ENCODE peak calls at places on chromosomes 6 and 20, in ten cellular contexts. N is bronchial epithelial cell, X is GM10248, J is epithelial cell of esophagus, P is AG04450, C is left lung, B is ovary, Y is fibroblast of lung, L is HFFc6, D is osteocyte. E is an unnamed sample.

GRCh38 chr6:161727063-161727462 is 453.2 kb upstream of the AGPAT4 start:
- DNase-seq in X (no peak), P (no peak), C (no peak), B (no peak), J (no peak), N (no peak), L (no peak), Y (no peak), D (no peak), E (no peak)

GRCh38 chr20:33489495-33490022 is 337 bp upstream of the CBFA2T2 start:
- DNase-seq in L (peak), C (peak), X (peak), Y (peak), P (peak), N (peak), D (peak), J (peak), B (peak), E (peak)

GRCh38 chr6:143325379-143326140 is 124.9 kb downstream of the ADAT2 start:
- DNase-seq in B (no peak), L (peak), D (no peak), P (no peak), X (no peak), N (peak), Y (peak), C (no peak), J (peak), E (no peak)

GRCh38 chr20:53827996-53828672 is 234.5 kb upstream of the ZNF217 start:
- DNase-seq in Y (peak), L (peak), N (peak), P (peak), D (no peak), B (no peak), J (peak), C (no peak), X (no peak), E (no peak)

GRCh38 chr6:188821-189655 is 103.2 kb upstream of the DUSP22 start:
- DNase-seq in D (peak), P (peak), B (peak), X (peak), L (peak), J (peak), Y (peak), C (peak), N (peak), E (peak)

GRCh38 chr6:106226676-106227075 is 98.9 kb downstream of the ATG5 start:
- DNase-seq in N (no peak), X (no peak), B (no peak), P (no peak), J (no peak), Y (no peak), D (no peak), C (no peak), L (no peak), E (no peak)

GRCh38 chr6:147852772-147853171 is 344.3 kb downstream of the SAMD5 start:
- DNase-seq in L (no peak), C (no peak), P (no peak), Y (peak), X (no peak), J (no peak), N (peak), D (no peak), B (no peak), E (no peak)

GRCh38 chr6:37426945-37427510 is 6.0 kb upstream of the CMTR1 start:
- DNase-seq in N (no peak), X (no peak), C (no peak), P (no peak), L (no peak), J (no peak), D (no peak), B (no peak), Y (no peak), E (no peak)

DNA sequence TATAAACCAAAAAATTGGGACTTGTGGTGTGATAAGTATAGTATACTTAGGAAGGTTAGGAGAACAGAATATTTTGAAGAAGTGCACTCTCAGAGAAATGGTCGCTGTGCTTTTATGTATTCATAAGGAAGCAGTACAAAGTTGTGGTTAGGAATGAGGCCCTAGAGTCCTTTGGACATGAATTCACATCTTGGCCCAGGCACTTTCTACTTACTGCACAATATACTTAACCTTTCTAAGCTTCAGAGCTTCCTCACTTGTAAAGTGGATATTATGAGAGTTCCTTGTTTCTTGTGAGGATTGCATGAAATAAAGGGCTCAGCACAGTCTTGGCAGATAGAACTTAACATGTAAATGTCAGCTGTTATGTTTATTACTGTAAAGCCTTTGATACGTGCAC is 21.0 kb upstream of the SERINC3 start:
- DNase-seq in L (no peak), B (no peak), X (no peak), N (no peak), P (no peak), J (no peak), Y (no peak), D (no peak), C (no peak), E (no peak)
- TF ChIP-seq CTCF in L (no peak), B (no peak), X (no peak), N (no peak), P (no peak), J (no peak), Y (no peak), D (no peak), C (no peak), E (no peak)

GRCh38 chr6:166412911-166413384 is 30.2 kb upstream of the MPC1 start:
- DNase-seq in P (no peak), B (no peak), Y (no peak), N (no peak), L (no peak), D (no peak), J (no peak), X (no peak), C (no peak), E (no peak)
- TF ChIP-seq CTCF in P (no peak), B (no peak), Y (no peak), N (no peak), L (no peak), D (no peak), J (no peak), X (no peak), C (no peak), E (no peak)

GRCh38 chr20:46709055-46709458 is 392 bp upstream of the SLC2A10 start:
- DNase-seq in X (no peak), N (peak), Y (no peak), P (no peak), J (peak), L (no peak), B (no peak), D (no peak), C (no peak), E (no peak)
- TF ChIP-seq CTCF in X (no peak), N (no peak), Y (no peak), P (no peak), J (no peak), L (no peak), B (no peak), D (no peak), C (no peak), E (no peak)

DNA sequence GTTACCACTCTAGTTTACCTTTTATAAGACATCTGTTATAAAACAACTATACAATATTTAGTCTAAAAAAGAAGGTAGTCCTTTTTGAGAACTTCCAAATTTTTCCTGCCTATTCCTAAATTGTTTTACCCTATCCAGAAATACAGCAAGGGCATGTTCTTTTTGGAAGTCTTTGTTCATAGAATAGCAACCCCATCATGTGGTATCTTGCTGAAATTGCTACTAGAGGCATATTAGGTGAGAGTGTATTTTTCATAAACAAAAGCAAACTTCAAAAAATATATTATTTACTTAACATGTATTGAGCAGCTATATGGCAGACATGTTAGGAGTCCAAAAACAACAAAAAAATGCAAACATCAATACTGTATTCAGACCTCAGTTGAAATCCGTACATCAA is 371.8 kb upstream of the NRSN1 start:
- DNase-seq in J (peak), P (no peak), C (no peak), D (no peak), B (no peak), L (no peak), N (peak), X (no peak), Y (no peak), E (no peak)
- TF ChIP-seq CTCF in J (no peak), P (no peak), C (no peak), D (peak), B (no peak), L (no peak), N (peak), X (no peak), Y (no peak), E (no peak)

DNA sequence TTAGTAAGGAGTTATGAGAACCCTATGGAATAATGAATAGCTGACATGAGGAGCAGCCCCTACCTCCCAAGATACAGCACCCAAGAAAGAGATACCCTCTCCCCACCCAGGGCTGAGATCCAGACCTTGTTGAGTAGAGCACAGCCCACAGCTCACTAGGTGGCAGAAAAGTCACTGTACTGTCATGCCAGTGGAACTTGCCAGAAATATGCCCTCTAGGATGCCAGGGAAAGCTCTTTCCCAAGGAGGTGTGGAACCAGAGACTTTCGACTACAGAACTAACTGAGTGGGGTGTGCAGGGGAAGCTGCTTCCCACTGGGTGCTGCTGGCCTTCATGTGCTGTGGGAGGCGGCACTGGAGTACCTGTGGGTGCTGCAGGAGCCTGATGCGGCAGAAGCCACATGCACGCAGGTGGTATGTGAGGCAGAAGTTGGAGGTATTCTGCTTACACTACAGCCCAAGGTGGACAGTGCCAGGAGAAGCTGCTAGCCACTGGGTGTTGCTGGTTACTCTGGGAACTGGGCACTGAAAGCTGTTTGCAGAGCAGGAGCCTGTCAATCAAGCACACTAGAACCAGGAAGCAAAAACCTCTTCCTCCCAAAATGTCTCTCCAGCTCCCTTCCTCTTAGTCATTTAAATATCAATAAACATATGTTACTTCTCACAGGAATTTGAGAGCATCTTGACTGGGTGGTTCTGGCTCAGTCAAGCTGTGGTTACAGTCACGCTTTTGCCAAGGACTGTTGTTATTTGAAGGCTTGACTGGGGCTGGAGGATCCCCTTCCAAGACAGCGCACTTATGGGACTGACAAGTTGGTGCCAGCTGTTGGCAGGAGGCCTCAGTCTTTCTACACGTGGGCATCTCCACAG is 17.9 kb downstream of the ARMC12 start:
- DNase-seq in J (peak), Y (peak), N (peak), L (no peak), D (no peak), C (no peak), P (no peak), B (no peak), X (no peak), E (no peak)
- TF ChIP-seq CTCF in J (peak), Y (no peak), N (no peak), L (no peak), D (no peak), C (no peak), P (no peak), B (no peak), X (no peak), E (no peak)

E was measured in natural killer cell.